ENCODE peak calls at places on chromosomes 5 and 9, in seven cellular contexts. T is H1, D is PC-9, V is astrocyte, C is K562, R is PC-3, L is MM.1S. Y is an unnamed sample.

GRCh38 chr9:134496413-134497282 is 145.0 kb upstream of the COL5A1 start:
- DNase-seq in T (no peak), D (no peak), V (peak), C (no peak), R (peak), L (no peak), Y (peak)

GRCh38 chr5:175285263-175285662 is 158.7 kb downstream of the DRD1 start:
- DNase-seq in T (no peak), D (peak), V (peak), C (no peak), R (peak), L (no peak), Y (peak)

GRCh38 chr9:101706261-101706798 is 32.1 kb downstream of the GRIN3A start:
- DNase-seq in T (no peak), D (no peak), V (no peak), C (no peak), R (no peak), L (no peak), Y (no peak)

GRCh38 chr5:117638581-117638980 is 1064.0 kb upstream of the SEMA6A start:
- DNase-seq in T (no peak), D (no peak), V (no peak), C (no peak), R (no peak), L (peak), Y (no peak)

GRCh38 chr9:109035684-109036423 is 22.6 kb upstream of the CTNNAL1 start:
- DNase-seq in T (no peak), D (peak), V (peak), C (no peak), R (peak), L (no peak), Y (peak)

GRCh38 chr5:10565785-10566506 is 2.1 kb downstream of the ANKRD33B start:
- DNase-seq in T (no peak), D (no peak), V (no peak), C (no peak), R (peak), L (peak), Y (peak)

GRCh38 chr9:124652203-124652992 is 118.7 kb downstream of the NR6A1 start:
- DNase-seq in T (no peak), D (peak), V (peak), C (no peak), R (peak), L (no peak), Y (peak)

GRCh38 chr5:124697912-124698690 is 48.3 kb downstream of the ZNF608 start:
- DNase-seq in T (no peak), D (no peak), V (peak), C (no peak), R (no peak), L (no peak), Y (peak)

GRCh38 chr5:168207450-168208029 is 83.9 kb upstream of the WWC1 start:
- DNase-seq in T (no peak), D (no peak), V (no peak), C (no peak), R (no peak), L (no peak), Y (no peak)

GRCh38 chr5:38553001-38553521 is 3.4 kb downstream of the LIFR start:
- DNase-seq in T (no peak), D (no peak), V (no peak), C (no peak), R (no peak), L (no peak), Y (no peak)

GRCh38 chr5:160175438-160176218 is 53.7 kb upstream of the FABP6 start:
- DNase-seq in T (no peak), D (no peak), V (peak), C (no peak), R (no peak), L (no peak), Y (peak)

GRCh38 chr5:149581192-149581861 is at the start of gene ARHGEF37:
- DNase-seq in T (no peak), D (no peak), V (no peak), C (no peak), R (peak), L (no peak), Y (peak)

GRCh38 chr5:133499896-133500295 is 112.4 kb downstream of the FSTL4 start:
- DNase-seq in T (no peak), D (no peak), V (no peak), C (no peak), R (no peak), L (no peak), Y (no peak)

GRCh38 chr9:114035845-114036785 is 42.0 kb downstream of the AMBP start:
- DNase-seq in T (no peak), D (no peak), V (no peak), C (no peak), R (no peak), L (no peak), Y (no peak)

GRCh38 chr9:83041771-83042170 is 21.2 kb downstream of the RASEF start:
- DNase-seq in T (no peak), D (peak), V (peak), C (no peak), R (peak), L (no peak), Y (no peak)

GRCh38 chr5:1035421-1036405 is 27.1 kb downstream of the NKD2 start:
- DNase-seq in T (no peak), D (no peak), V (no peak), C (no peak), R (no peak), L (no peak), Y (no peak)

GRCh38 chr5:143624465-143624864 is 187.5 kb upstream of the HMHB1 start:
- DNase-seq in T (no peak), D (no peak), V (no peak), C (no peak), R (no peak), L (no peak), Y (no peak)

GRCh38 chr9:68740561-68740960 is 35.5 kb downstream of the PIP5K1B start:
- DNase-seq in T (no peak), D (peak), V (no peak), C (no peak), R (peak), L (no peak), Y (no peak)

GRCh38 chr5:74322944-74323343 is 317.6 kb downstream of the ENC1 start:
- DNase-seq in T (no peak), D (no peak), V (no peak), C (peak), R (no peak), L (no peak), Y (no peak)

GRCh38 chr5:132214491-132214890 is 13.2 kb downstream of the P4HA2 start:
- DNase-seq in T (no peak), D (peak), V (no peak), C (no peak), R (no peak), L (no peak), Y (no peak)

GRCh38 chr5:141040093-141040762 is 10.9 kb upstream of the PCDHB1 start:
- DNase-seq in T (peak), D (no peak), V (no peak), C (no peak), R (peak), L (peak), Y (peak)

GRCh38 chr5:143938230-143938629 is 126.3 kb downstream of the HMHB1 start:
- DNase-seq in T (no peak), D (no peak), V (no peak), C (no peak), R (no peak), L (no peak), Y (peak)

GRCh38 chr5:1497795-1498622 is 25.8 kb downstream of the LPCAT1 start:
- DNase-seq in T (no peak), D (no peak), V (no peak), C (no peak), R (no peak), L (peak), Y (no peak)

GRCh38 chr5:14267166-14267838 is 124.2 kb downstream of the TRIO start:
- DNase-seq in T (no peak), D (peak), V (peak), C (peak), R (peak), L (no peak), Y (no peak)

GRCh38 chr5:135591277-135591676 is 12.5 kb upstream of the CXCL14 start:
- DNase-seq in T (no peak), D (no peak), V (no peak), C (no peak), R (peak), L (no peak), Y (no peak)

GRCh38 chr5:167036585-167036984 is 1254.9 kb upstream of the WWC1 start:
- DNase-seq in T (no peak), D (no peak), V (no peak), C (no peak), R (no peak), L (no peak), Y (no peak)

GRCh38 chr9:108691614-108692013 is 164.2 kb downstream of the ACTL7B start:
- DNase-seq in T (no peak), D (peak), V (no peak), C (no peak), R (peak), L (no peak), Y (no peak)

GRCh38 chr5:100757618-100758017 is 145.5 kb downstream of the ST8SIA4 start:
- DNase-seq in T (no peak), D (no peak), V (no peak), C (no peak), R (no peak), L (no peak), Y (no peak)

GRCh38 chr5:142327111-142327842 is 2.5 kb upstream of the SPRY4 start:
- DNase-seq in T (no peak), D (no peak), V (peak), C (no peak), R (peak), L (no peak), Y (peak)

GRCh38 chr5:142326480-142326938 is 1.7 kb upstream of the SPRY4 start:
- DNase-seq in T (no peak), D (no peak), V (no peak), C (peak), R (no peak), L (no peak), Y (no peak)

GRCh38 chr5:142324871-142325676 is at the start of gene SPRY4:
- DNase-seq in T (peak), D (peak), V (peak), C (peak), R (peak), L (peak), Y (peak)

GRCh38 chr5:142324377-142324870 is 397 bp downstream of the SPRY4 start:
- DNase-seq in T (no peak), D (no peak), V (no peak), C (peak), R (no peak), L (no peak), Y (peak)

DNA sequence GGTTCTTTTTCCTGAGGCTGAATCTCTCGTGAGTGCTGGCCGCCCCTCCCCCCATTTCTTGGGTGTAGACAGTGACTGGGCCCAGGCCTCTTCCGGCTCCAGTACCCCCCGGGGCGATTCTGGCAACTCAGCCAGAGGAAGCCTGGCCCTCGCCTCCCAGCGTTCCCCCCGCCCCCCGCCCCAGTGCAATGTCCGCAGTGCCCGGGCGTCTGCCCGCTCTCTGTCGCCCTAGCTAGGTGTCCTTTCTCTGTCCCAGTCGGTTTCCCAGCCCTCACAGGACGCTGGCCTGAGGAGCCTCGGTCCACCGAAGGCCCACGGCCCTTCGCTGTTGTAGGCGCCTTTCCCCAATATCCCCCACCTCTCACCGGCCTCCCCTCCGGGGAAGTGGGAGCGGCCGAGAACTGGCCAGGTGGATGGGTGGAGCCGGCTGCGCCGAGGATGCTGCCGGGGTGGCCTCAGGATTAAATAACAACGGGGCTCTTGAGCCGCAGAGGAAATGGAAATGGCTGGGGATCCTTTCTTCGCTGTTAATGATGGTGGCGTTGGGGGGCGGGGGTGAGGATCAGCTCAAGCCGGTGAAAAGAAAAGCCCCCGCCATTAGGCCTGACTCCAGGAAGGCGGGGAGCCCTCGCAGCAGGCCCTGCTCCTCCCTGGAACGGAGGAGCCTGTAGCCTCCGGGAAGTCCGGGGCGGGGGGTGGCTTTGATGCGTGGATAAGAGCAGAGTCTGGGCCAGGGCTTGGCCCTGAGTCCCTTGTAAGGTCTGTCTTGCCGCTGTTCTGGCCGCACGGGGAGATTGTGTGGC is 1.1 kb upstream of the SPRY4 start:
- DNase-seq in T (peak), D (peak), V (peak), C (peak), R (peak), L (no peak), Y (peak)
- H3K4me2 ChIP-seq in T (peak), D (peak), V (peak), C (peak), R (peak), L (peak), Y (peak)

GRCh38 chr9:1049641-1050040 is 516 bp upstream of the DMRT2 start:
- DNase-seq in T (no peak), D (no peak), V (no peak), C (no peak), R (no peak), L (no peak), Y (no peak)
- TF ChIP-seq EZH2 in T (no peak), D (no peak), V (no peak), C (no peak), R (no peak), L (no peak), Y (no peak)

GRCh38 chr5:116564322-116564721 is 10.3 kb downstream of the SEMA6A start:
- DNase-seq in T (no peak), D (no peak), V (no peak), C (no peak), R (no peak), L (no peak), Y (no peak)
- H3K4me2 ChIP-seq in T (peak), D (no peak), V (no peak), C (no peak), R (no peak), L (no peak), Y (no peak)

DNA sequence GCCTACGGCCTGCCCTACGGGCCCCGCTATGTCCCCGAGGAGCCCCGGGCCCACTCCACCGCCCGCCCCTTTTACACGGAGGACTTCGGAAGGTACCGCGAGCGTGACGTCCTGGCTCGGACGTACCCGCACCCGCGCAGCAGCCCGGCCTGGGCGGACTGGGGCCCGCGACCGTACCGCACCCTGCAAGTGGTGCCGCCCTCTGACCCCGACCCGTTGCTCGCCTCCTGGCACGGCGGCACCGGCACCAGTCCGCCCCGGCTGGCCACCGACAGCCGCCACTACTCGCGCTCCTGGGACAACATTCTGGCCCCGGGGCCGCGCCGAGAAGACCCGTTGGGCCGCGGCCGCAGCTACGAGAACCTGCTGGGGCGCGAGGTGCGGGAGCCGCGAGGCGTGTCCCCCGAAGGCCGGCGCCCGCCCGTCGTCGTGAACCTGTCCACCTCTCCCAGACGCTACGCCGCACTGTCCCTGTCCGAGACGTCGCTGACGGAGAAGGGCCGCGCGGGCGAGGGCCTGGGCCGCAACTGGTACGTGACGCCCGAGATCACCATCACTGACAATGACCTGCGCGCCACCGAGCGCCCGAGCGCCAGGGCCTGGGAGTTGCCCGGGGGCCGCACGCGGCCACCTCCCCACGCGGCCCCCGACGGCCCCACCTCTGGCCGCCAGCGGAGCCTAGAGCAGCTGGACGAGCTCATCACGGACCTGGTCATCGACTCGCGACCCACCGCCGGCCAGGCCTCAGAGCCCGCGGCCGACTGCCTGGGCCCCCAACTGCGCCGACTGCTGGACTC is 3.4 kb downstream of the AJM1 start:
- DNase-seq in T (no peak), D (no peak), V (no peak), C (no peak), R (no peak), L (no peak), Y (no peak)
- TF ChIP-seq EZH2 in T (no peak), D (no peak), V (peak), C (no peak), R (no peak), L (no peak), Y (peak)

DNA sequence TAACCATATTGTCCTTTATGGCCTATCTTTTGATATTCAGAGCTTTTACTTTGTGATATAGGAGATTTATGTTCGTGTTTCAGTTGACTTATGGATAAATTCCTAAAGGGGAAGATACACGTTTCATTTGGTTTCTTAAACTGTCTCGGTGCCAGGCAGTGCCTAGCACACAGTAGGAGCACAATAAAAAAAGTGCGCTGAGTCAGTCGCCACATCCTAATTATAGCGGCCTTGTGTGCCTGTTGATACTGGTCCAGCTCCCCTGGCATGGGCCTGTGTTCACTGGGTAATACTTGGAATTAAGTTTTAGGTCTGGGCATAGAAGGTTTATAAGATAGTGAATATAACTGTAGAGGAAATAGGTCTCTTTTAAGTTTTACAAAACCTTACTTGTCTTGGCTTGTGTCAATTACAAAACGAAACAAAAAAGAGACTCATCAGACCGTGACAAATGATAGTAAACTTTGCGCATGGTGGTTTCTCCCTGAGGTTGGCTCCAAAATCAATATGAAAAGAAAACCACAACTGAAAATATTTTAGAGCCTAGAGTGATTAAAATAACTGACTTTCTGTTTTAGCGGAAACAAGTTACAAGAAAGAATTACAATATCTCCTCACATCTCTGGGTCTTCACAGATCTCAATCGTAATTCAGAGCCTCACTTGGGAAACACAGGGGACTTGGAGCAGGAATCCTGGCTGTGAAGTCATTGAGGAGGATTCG is 84.8 kb downstream of the MVB12B start:
- DNase-seq in T (no peak), D (peak), V (peak), C (no peak), R (peak), L (peak), Y (peak)
- H3K4me2 ChIP-seq in T (no peak), D (no peak), V (peak), C (no peak), R (no peak), L (peak), Y (peak)

DNA sequence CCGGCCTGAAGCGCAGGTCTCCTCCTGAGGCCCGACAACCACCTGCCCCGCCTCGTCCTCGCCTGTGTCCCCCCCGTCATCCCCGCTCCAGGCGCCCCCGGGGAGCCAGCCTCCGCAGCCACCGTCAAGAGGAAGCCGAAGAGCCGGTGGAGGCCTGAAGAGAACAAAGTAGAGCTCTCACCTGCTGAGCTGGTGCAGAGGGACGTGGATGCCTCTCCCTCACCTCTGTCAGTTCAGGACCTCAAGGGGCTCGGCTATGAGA is 169.9 kb downstream of the HINT1 start:
- DNase-seq in T (no peak), D (no peak), V (no peak), C (no peak), R (no peak), L (no peak), Y (no peak)
- TF ChIP-seq EZH2 in T (no peak), D (no peak), V (no peak), C (no peak), R (no peak), L (no peak), Y (no peak)

DNA sequence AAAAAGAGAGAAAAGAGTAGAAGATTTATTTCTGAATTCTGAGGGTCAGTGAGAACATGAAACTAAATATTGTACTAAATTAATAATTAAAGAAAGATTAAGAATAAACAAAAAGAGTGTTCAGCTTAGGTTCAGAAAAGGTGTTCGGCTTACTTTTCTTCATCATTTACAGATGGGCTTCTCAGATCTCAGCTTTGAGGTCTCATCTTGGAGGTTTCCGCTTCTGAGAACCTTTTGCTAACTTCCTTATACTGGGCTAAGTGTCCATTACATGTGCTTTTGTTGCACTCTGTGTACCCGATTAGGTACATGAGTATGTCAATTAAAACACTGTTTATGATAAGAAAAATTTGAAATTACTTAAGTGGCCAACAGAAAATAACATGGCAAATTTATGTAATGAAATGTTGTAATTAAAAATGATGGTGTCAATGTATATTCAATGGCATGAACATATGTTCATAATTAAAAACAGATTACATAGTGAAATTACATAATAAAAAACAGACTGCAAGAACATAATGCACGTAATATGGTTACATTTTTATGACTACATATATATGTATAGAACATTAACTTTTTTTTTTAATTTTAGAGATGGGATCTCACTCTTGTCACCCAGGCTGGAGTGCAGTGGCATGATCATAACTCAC is 17.3 kb upstream of the ITGA1 start:
- DNase-seq in T (no peak), D (no peak), V (no peak), C (no peak), R (no peak), L (no peak), Y (no peak)
- H3K4me2 ChIP-seq in T (no peak), D (no peak), V (no peak), C (no peak), R (no peak), L (no peak), Y (no peak)

DNA sequence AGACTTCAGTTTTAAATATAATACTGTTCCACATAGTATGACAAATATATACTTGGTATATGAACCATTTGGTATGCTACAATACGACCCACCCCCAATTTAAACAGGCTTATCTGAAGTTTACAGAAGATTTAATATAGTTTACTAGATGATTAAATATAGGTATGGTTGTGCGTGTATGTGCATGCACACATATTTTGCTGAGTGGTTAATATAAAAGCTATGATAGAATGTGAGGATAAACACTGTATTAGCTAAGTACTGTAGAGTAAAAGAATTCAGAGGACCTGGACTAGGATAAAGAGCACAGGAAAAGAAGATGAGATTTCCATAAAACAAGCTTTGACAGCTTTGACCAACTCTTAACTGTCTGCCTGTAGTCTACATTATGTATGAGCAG is 356.7 kb downstream of the PDE4D start:
- DNase-seq in T (no peak), D (no peak), V (no peak), C (no peak), R (no peak), L (no peak), Y (no peak)
- TF ChIP-seq EZH2 in T (no peak), D (no peak), V (no peak), C (no peak), R (no peak), L (no peak), Y (no peak)

Y was measured in GM23248.